ENCODE peak calls at places on chromosomes 5 and 9, in six cellular contexts. N is PC-9; V is foreskin keratinocyte; Y is CD8-positive, alpha-beta T cell; L is Peyer's patch; F is fibroblast of lung. Z is an unnamed sample.
A peak's percentile ranks its signal among the peaks of the same experiment; 100 is the strongest.

GRCh38 chr9:131214457-131214856 is 61.9 kb downstream of the FAM78A start:
- DNase-seq in L (no peak), Y (no peak), N (no peak), F (peak; percentile 19), V (no peak), Z (no peak)

GRCh38 chr5:61407706-61408105 is 75.6 kb downstream of the ZSWIM6 start:
- DNase-seq in Y (no peak), N (no peak), L (no peak), V (no peak), F (no peak), Z (no peak)

GRCh38 chr5:175814676-175815075 is 56.7 kb upstream of the CPLX2 start:
- DNase-seq in L (no peak), N (peak; percentile 81), V (peak; percentile 53), F (peak; percentile 84), Y (no peak), Z (no peak)

GRCh38 chr5:151706906-151707305 is 20.2 kb upstream of the SPARC start:
- DNase-seq in V (peak; percentile 88), Y (no peak), L (no peak), N (no peak), F (no peak), Z (no peak)

GRCh38 chr9:10274156-10274555 is 338.6 kb downstream of the PTPRD start:
- DNase-seq in F (no peak), V (no peak), Y (no peak), N (no peak), L (no peak), Z (no peak)

GRCh38 chr5:149141224-149141956 is at the start of gene ABLIM3:
- DNase-seq in N (peak; percentile 54), L (peak; percentile 79), F (peak; percentile 74), Y (peak; percentile 77), V (peak; percentile 53), Z (peak; percentile 79)

GRCh38 chr9:34986541-34987047 is 3.0 kb upstream of the DNAJB5 start:
- DNase-seq in V (peak; percentile 52), Y (peak; percentile 66), F (no peak), N (no peak), L (no peak), Z (no peak)

GRCh38 chr9:128724744-128725211 is 851 bp upstream of the ZDHHC12 start:
- DNase-seq in F (peak; percentile 61), Y (peak; percentile 21), V (peak; percentile 81), L (peak; percentile 83), N (peak; percentile 66), Z (no peak)

GRCh38 chr5:139251281-139251687 is 42.3 kb upstream of the MATR3 start:
- DNase-seq in L (no peak), F (no peak), N (no peak), V (no peak), Y (peak; percentile 14), Z (no peak)

GRCh38 chr5:2756764-2757163 is 5.3 kb upstream of the IRX2 start:
- DNase-seq in L (no peak), N (no peak), V (no peak), F (no peak), Y (no peak), Z (no peak)

GRCh38 chr9:124188331-124189110 is 69.2 kb upstream of the NEK6 start:
- DNase-seq in Y (no peak), V (no peak), F (no peak), L (no peak), N (no peak), Z (no peak)

GRCh38 chr9:14779566-14780022 is 57.1 kb upstream of the CER1 start:
- DNase-seq in F (peak; percentile 72), N (no peak), V (no peak), L (no peak), Y (no peak), Z (no peak)

GRCh38 chr9:37953204-37953774 is 49.4 kb upstream of the SLC25A51 start:
- DNase-seq in Y (no peak), V (no peak), F (no peak), N (no peak), L (no peak), Z (no peak)

GRCh38 chr5:37825334-37825915 is 14.4 kb downstream of the GDNF start:
- DNase-seq in F (no peak), N (no peak), L (no peak), Y (no peak), V (no peak), Z (no peak)

GRCh38 chr5:147481376-147481775 is 28.5 kb downstream of the DPYSL3 start:
- DNase-seq in L (no peak), Y (no peak), V (peak; percentile 88), F (peak; percentile 90), N (no peak), Z (no peak)

GRCh38 chr5:137310051-137310730 is 188.9 kb downstream of the SPOCK1 start:
- DNase-seq in N (peak; percentile 92), V (peak; percentile 94), F (peak; percentile 83), Y (no peak), L (no peak), Z (no peak)

GRCh38 chr9:72477862-72478564 is 43.4 kb upstream of the TMC1 start:
- DNase-seq in N (peak; percentile 99), V (peak; percentile 91), L (no peak), Y (no peak), F (peak; percentile 34), Z (no peak)

GRCh38 chr5:135052511-135053145 is 18.6 kb upstream of the PITX1 start:
- DNase-seq in Y (no peak), V (no peak), L (no peak), N (no peak), F (no peak), Z (no peak)

GRCh38 chr5:27124590-27124989 is 86.2 kb upstream of the CDH9 start:
- DNase-seq in Y (no peak), N (no peak), F (peak; percentile 8), V (peak; percentile 7), L (no peak), Z (no peak)

GRCh38 chr9:5593904-5594303 is 35.0 kb upstream of the RIC1 start:
- DNase-seq in N (no peak), V (no peak), F (no peak), L (no peak), Y (no peak), Z (no peak)

DNA sequence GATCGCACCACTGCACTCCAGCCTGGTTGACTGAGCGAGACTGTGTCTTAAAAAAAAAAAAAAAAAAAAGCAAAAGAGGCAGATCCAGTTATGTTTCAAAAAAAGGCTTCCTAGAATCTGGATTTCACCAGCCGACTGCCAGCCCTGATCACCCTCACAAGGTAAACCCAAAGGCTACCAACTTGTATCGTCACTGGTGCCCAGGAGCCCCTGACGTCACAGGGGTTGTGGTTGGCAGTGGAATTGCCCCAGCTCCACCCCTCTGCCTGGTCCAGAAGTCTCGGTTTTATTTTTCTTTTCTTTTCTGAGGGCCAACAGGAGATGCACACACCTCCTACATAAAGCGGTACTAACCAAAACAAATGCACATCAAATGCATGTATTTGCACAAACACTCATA is 6.0 kb upstream of the LMX1B start:
- DNase-seq in Y (no peak), L (peak; percentile 18), F (no peak), N (no peak), V (no peak), Z (no peak)
- H3K27me3 ChIP-seq in Y (peaks cover 18% of the 10 kb centered on the region), L (no peaks in the 10 kb centered on the region), F (peaks cover 41% of the 10 kb centered on the region), N (peaks cover 43% of the 10 kb centered on the region), V (peaks cover 49% of the 10 kb centered on the region), Z (peaks cover 30% of the 10 kb centered on the region)

DNA sequence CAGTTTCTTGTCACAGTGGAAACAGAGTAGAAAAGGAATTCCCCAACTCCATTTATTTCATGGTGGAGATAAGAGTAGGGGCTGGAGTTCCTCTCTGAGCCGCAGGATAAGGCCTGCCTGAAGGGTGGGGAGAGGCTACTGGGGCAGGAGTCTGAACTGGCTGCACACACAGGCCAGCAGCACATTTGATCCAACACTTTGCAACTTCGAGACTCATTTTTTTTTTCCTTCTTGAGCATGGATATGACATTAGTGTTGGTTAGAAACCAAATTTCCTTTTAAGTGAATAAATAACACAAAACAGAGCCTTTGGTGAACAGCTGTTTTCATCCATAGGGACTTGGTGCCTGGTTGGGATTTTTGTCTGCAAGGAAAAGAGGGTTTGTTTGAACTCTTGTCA is 76.6 kb downstream of the RALGPS1 start:
- DNase-seq in L (no peak), F (no peak), N (no peak), V (no peak), Y (no peak), Z (no peak)
- H3K27me3 ChIP-seq in L (no peaks in the 10 kb centered on the region), F (peaks cover 2% of the 10 kb centered on the region), N (no peaks in the 10 kb centered on the region), V (peaks cover 29% of the 10 kb centered on the region), Y (peaks cover 31% of the 10 kb centered on the region), Z (no peaks in the 10 kb centered on the region)

GRCh38 chr9:92804727-92805126 is 40.1 kb upstream of the BICD2 start:
- DNase-seq in Y (no peak), F (no peak), L (no peak), V (no peak), N (no peak), Z (no peak)
- H3K27me3 ChIP-seq in Y (peaks cover 31% of the 10 kb centered on the region), F (peaks cover 50% of the 10 kb centered on the region), L (no peaks in the 10 kb centered on the region), V (peaks cover 53% of the 10 kb centered on the region), N (no peaks in the 10 kb centered on the region), Z (peaks cover 28% of the 10 kb centered on the region)

GRCh38 chr5:1445313-1445894 is at the start of gene SLC6A3:
- DNase-seq in Y (peak; percentile 70), N (no peak), V (no peak), L (peak; percentile 55), F (no peak), Z (peak; percentile 89)

GRCh38 chr5:1443991-1444360 is 1.3 kb downstream of the SLC6A3 start:
- DNase-seq in N (no peak), F (no peak), L (peak; percentile 33), Y (no peak), V (no peak), Z (no peak)

GRCh38 chr5:1445895-1446601 is 808 bp upstream of the SLC6A3 start:
- DNase-seq in Y (no peak), N (no peak), F (no peak), L (peak; percentile 45), V (no peak), Z (peak; percentile 69)

GRCh38 chr5:1443145-1443543 is 2.1 kb downstream of the SLC6A3 start:
- DNase-seq in Y (no peak), N (no peak), V (no peak), L (peak; percentile 36), F (no peak), Z (peak; percentile 8)

GRCh38 chr5:1444361-1445189 is 665 bp downstream of the SLC6A3 start:
- DNase-seq in Y (no peak), L (peak; percentile 39), F (no peak), V (no peak), N (no peak), Z (peak; percentile 15)
- H3K27me3 ChIP-seq in Y (peaks cover 10% of the 10 kb centered on the region), L (no peaks in the 10 kb centered on the region), F (peaks cover 38% of the 10 kb centered on the region), V (peaks cover 72% of the 10 kb centered on the region), N (peaks cover 85% of the 10 kb centered on the region), Z (peaks cover 1% of the 10 kb centered on the region)

GRCh38 chr5:59246470-59247250 is 646.9 kb downstream of the PDE4D start:
- DNase-seq in L (no peak), Y (no peak), N (no peak), V (peak; percentile 34), F (peak; percentile 74), Z (no peak)

GRCh38 chr5:59249726-59250125 is 643.8 kb downstream of the PDE4D start:
- DNase-seq in F (no peak), L (no peak), V (no peak), Y (no peak), N (no peak), Z (no peak)

GRCh38 chr5:59251627-59252026 is 641.9 kb downstream of the PDE4D start:
- DNase-seq in N (no peak), Y (no peak), V (no peak), L (no peak), F (no peak), Z (no peak)

GRCh38 chr5:59253625-59254024 is 639.9 kb downstream of the PDE4D start:
- DNase-seq in N (no peak), F (no peak), V (no peak), L (no peak), Y (no peak), Z (no peak)

GRCh38 chr5:59249160-59249559 is 644.4 kb downstream of the PDE4D start:
- DNase-seq in Y (no peak), F (no peak), V (no peak), N (no peak), L (no peak), Z (no peak)
- H3K27me3 ChIP-seq in Y (no peaks in the 10 kb centered on the region), F (no peaks in the 10 kb centered on the region), V (no peaks in the 10 kb centered on the region), N (no peaks in the 10 kb centered on the region), L (no peaks in the 10 kb centered on the region), Z (no peaks in the 10 kb centered on the region)

GRCh38 chr5:142722896-142723295 is 37.0 kb upstream of the FGF1 start:
- DNase-seq in L (no peak), N (no peak), Y (no peak), V (no peak), F (no peak), Z (no peak)
- H3K27me3 ChIP-seq in L (no peaks in the 10 kb centered on the region), N (no peaks in the 10 kb centered on the region), Y (no peaks in the 10 kb centered on the region), V (no peaks in the 10 kb centered on the region), F (no peaks in the 10 kb centered on the region), Z (no peaks in the 10 kb centered on the region)

Z was measured in upper lobe of left lung.